ENCODE peak calls at places on chromosomes 13 and 19, in ten cellular contexts. M, V, J, Q, B, G, K, T, H and P are unnamed samples.

GRCh38 chr19:18110833-18111232 is 13.3 kb downstream of the MAST3 start:
- DNase-seq in M (no peak), V (no peak), J (no peak), Q (peak), B (no peak), G (peak), K (no peak), T (no peak), H (no peak), P (no peak)

GRCh38 chr19:57269515-57270250 is 10.6 kb upstream of the ZNF460 start:
- DNase-seq in M (no peak), V (no peak), J (no peak), Q (no peak), B (no peak), G (no peak), K (no peak), T (no peak), H (no peak), P (no peak)

GRCh38 chr19:58409010-58409790 is 751 bp downstream of the ZNF584 start:
- DNase-seq in M (peak), V (peak), J (no peak), Q (peak), B (no peak), G (no peak), K (no peak), T (no peak), H (peak), P (no peak)

GRCh38 chr19:50449236-50449899 is 16.7 kb downstream of the MYBPC2 start:
- DNase-seq in M (no peak), V (no peak), J (no peak), Q (no peak), B (no peak), G (no peak), K (no peak), T (no peak), H (no peak), P (no peak)

GRCh38 chr13:35926859-35927530 is 204.2 kb downstream of the DCLK1 start:
- DNase-seq in M (peak), V (no peak), J (no peak), Q (no peak), B (no peak), G (no peak), K (no peak), T (no peak), H (no peak), P (no peak)

GRCh38 chr19:1421958-1422305 is 14.5 kb downstream of the DAZAP1 start:
- DNase-seq in M (no peak), V (no peak), J (no peak), Q (no peak), B (no peak), G (no peak), K (no peak), T (no peak), H (no peak), P (no peak)

GRCh38 chr19:956747-957451 is 27.2 kb upstream of the WDR18 start:
- DNase-seq in M (no peak), V (no peak), J (no peak), Q (no peak), B (no peak), G (no peak), K (no peak), T (no peak), H (no peak), P (no peak)

GRCh38 chr19:1566392-1567115 is 1.6 kb downstream of the MEX3D start:
- DNase-seq in M (peak), V (peak), J (peak), Q (peak), B (no peak), G (peak), K (peak), T (peak), H (no peak), P (peak)

GRCh38 chr13:34369925-34370324 is 552.0 kb downstream of the RFC3 start:
- DNase-seq in M (no peak), V (no peak), J (no peak), Q (no peak), B (no peak), G (no peak), K (no peak), T (no peak), H (no peak), P (no peak)

GRCh38 chr13:73880365-73880764 is 253.8 kb downstream of the KLF12 start:
- DNase-seq in M (no peak), V (no peak), J (no peak), Q (no peak), B (no peak), G (no peak), K (no peak), T (no peak), H (no peak), P (no peak)

GRCh38 chr13:112783946-112784500 is 94.2 kb downstream of the ATP11A start:
- DNase-seq in M (no peak), V (no peak), J (no peak), Q (no peak), B (no peak), G (no peak), K (no peak), T (no peak), H (no peak), P (no peak)

GRCh38 chr19:51325161-51325979 is 13.9 kb downstream of the IGLON5 start:
- DNase-seq in M (no peak), V (no peak), J (no peak), Q (no peak), B (no peak), G (no peak), K (no peak), T (no peak), H (no peak), P (no peak)

GRCh38 chr13:70703755-70704154 is 595.5 kb upstream of the KLHL1 start:
- DNase-seq in M (no peak), V (no peak), J (no peak), Q (no peak), B (no peak), G (no peak), K (no peak), T (no peak), H (no peak), P (no peak)